ENCODE peak calls at places on chromosomes 2 and 18, in nine cellular contexts. L, W, P, X, A, D, U, C and Z are unnamed samples.

GRCh38 chr18:49029628-49030027 is 78.9 kb upstream of the SMAD7 start:
- DNase-seq in A (no peak), C (no peak), X (no peak), U (no peak), L (no peak), W (peak; percentile 73), D (no peak), P (no peak), Z (no peak)

GRCh38 chr2:128276878-128277675 is 41.6 kb downstream of the HS6ST1 start:
- DNase-seq in D (no peak), U (no peak), X (no peak), L (no peak), P (no peak), A (no peak), C (peak; percentile 64), W (peak; percentile 83), Z (peak; percentile 8)

GRCh38 chr18:79800353-79801180 is 2.8 kb downstream of the KCNG2 start:
- DNase-seq in C (no peak), W (peak; percentile 93), A (no peak), U (no peak), X (no peak), P (peak; percentile 72), L (no peak), D (no peak), Z (no peak)

GRCh38 chr2:32627441-32627900 is 379 bp upstream of the TTC27 start:
- DNase-seq in P (peak; percentile 75), U (no peak), D (no peak), X (peak; percentile 58), L (peak; percentile 64), A (peak; percentile 66), C (peak; percentile 78), W (no peak), Z (no peak)

GRCh38 chr2:174325932-174326879 is 8.5 kb upstream of the SP9 start:
- DNase-seq in W (no peak), X (peak; percentile 52), P (peak; percentile 76), A (peak; percentile 67), L (no peak), U (no peak), D (no peak), C (no peak), Z (no peak)

GRCh38 chr2:37698931-37699481 is 27.6 kb upstream of the CDC42EP3 start:
- DNase-seq in L (no peak), D (no peak), W (no peak), X (peak; percentile 75), P (no peak), U (no peak), C (no peak), A (no peak), Z (no peak)

GRCh38 chr2:1051075-1051474 is 100.4 kb downstream of the SNTG2 start:
- DNase-seq in D (no peak), W (no peak), A (no peak), L (no peak), C (no peak), X (peak; percentile 31), U (no peak), P (no peak), Z (no peak)

GRCh38 chr2:191432121-191432520 is 186.9 kb downstream of the MYO1B start:
- DNase-seq in C (no peak), A (no peak), P (no peak), X (no peak), L (no peak), W (no peak), D (no peak), U (no peak), Z (no peak)

GRCh38 chr2:46249654-46250053 is 47.6 kb upstream of the EPAS1 start:
- DNase-seq in C (no peak), U (no peak), P (no peak), D (no peak), L (no peak), A (no peak), X (no peak), W (no peak), Z (no peak)

GRCh38 chr2:154908312-154908711 is 209.8 kb downstream of the KCNJ3 start:
- DNase-seq in C (no peak), W (no peak), P (peak; percentile 34), L (no peak), X (no peak), A (no peak), D (no peak), U (no peak), Z (no peak)

GRCh38 chr18:75068682-75069435 is 140.1 kb downstream of the PTGR3 start:
- DNase-seq in C (no peak), D (no peak), A (no peak), X (no peak), P (no peak), U (no peak), W (no peak), L (no peak), Z (no peak)

GRCh38 chr18:78980279-78980771 is 707 bp downstream of the SALL3 start:
- DNase-seq in W (no peak), D (no peak), C (no peak), L (no peak), U (no peak), A (no peak), X (no peak), P (no peak), Z (no peak)

GRCh38 chr18:80181642-80182461 is 65.5 kb downstream of the PARD6G start:
- DNase-seq in C (no peak), A (no peak), W (peak; percentile 63), D (no peak), P (peak; percentile 46), U (no peak), X (no peak), L (no peak), Z (no peak)

GRCh38 chr2:26840937-26841610 is 6.9 kb upstream of the DPYSL5 start:
- DNase-seq in D (no peak), P (no peak), W (no peak), C (no peak), U (no peak), L (no peak), X (peak; percentile 29), A (no peak), Z (no peak)

GRCh38 chr2:26843041-26843440 is 4.9 kb upstream of the DPYSL5 start:
- DNase-seq in W (no peak), P (no peak), A (no peak), L (no peak), U (no peak), C (no peak), D (no peak), X (no peak), Z (no peak)

GRCh38 chr2:26838121-26838906 is 9.6 kb upstream of the DPYSL5 start:
- DNase-seq in P (no peak), A (peak; percentile 59), X (peak; percentile 51), W (no peak), C (no peak), D (no peak), L (peak; percentile 70), U (no peak), Z (no peak)
- TF ChIP-seq CTCF in P (no peak), A (no peak), X (peak; percentile 33), W (peak; percentile 45), C (no peak), D (peak; percentile 14), L (peak; percentile 29), U (no peak), Z (no peak)

DNA sequence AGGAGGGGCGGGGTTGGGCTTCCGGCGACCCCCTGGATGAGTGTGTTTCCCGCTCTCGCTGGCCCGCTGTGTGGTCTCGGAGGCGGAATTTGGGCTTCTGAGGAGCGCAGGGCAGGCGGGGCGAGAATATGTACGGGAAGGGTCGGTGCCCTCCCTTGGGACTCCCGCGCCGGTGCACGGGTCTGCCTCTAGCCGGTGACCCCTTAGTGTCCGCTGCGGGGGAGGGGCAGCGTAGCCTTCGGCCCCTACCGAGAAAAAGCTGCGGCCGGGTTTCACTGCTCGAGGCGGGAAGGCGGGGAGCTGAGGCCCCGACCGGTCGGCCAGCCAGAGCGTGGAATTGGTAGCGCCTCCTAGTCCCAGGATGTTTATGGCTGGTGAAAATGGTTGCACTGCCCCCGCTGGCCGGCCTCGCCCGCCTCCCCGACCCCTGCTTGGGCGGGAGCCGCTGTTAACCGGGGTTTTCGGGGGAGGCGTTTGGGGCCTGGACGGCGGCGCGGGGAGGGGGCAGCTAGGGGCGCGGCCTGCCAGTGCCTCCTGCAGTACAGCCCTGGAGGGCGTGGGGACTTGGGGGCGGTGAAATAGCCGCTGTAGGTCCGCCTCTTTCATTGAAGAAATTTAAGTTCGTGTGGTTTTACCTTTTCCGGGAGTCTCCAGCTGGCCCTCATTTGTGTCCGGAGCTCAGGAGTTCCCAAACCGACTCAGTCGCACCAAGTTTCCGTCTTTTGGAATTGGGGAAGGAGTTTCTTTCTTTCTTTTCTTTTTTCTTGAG is at the start of gene UGP2:
- DNase-seq in U (peak; percentile 65), P (peak; percentile 98), W (peak; percentile 95), A (peak; percentile 94), X (peak; percentile 97), D (peak; percentile 64), C (peak; percentile 97), L (peak; percentile 93), Z (peak; percentile 75)
- TF ChIP-seq CTCF in U (peak; percentile 4), P (no peak), W (peak; percentile 74), A (peak; percentile 42), X (peak; percentile 38), D (peak; percentile 36), C (no peak), L (peak; percentile 46), Z (no peak)

DNA sequence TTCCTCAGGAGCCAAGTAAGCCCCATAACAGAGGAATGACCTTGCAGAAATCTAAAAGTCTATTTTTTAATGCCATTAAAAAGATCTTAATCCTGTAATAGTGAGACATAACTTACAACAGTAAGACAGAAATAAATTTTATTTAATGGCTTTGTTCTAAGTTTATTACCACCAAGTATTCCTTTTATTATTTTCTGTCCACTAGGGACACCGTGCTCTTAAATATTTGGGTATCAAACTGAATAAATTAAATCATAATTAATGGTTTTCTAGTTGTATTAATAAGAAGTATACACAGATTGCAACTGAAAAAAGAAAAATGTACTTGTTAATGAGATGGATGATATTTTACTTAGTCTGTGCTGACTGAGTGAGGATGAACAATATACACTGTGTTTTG is 3.1 kb upstream of the B4GALT6 start:
- DNase-seq in P (no peak), U (no peak), C (no peak), X (peak; percentile 29), W (no peak), D (no peak), L (no peak), A (no peak), Z (no peak)
- TF ChIP-seq CTCF in P (no peak), U (no peak), C (no peak), X (peak; percentile 42), W (peak; percentile 70), D (peak; percentile 2), L (peak; percentile 24), A (peak; percentile 10), Z (no peak)

DNA sequence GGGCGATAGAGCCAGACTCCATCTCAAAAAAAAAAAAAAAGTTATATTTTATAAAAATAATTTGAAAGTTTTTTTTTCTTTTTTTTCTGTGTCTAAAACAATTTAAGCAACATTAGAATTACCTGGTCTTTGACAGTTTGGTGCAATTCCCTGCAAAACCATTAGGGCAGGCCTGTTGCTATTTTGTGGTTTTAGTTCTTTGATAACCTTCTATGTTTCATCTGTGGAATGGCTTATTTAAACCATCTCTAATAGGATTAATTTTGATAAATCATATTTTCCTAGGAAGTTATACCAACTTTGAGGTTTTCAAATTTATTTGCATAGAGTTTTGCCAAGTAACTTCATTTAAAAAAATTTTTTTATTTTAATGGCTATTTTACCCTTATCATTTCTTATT is 141.2 kb upstream of the TWIST2 start:
- DNase-seq in A (no peak), U (no peak), P (no peak), L (no peak), X (no peak), C (no peak), D (no peak), W (no peak), Z (no peak)
- TF ChIP-seq CTCF in A (peak; percentile 32), U (no peak), P (no peak), L (peak; percentile 42), X (peak; percentile 46), C (no peak), D (peak; percentile 38), W (peak; percentile 55), Z (no peak)